ENCODE peak calls at places on chromosomes 7 and 10, in six cellular contexts. Q is ovary, Y is A549, C is stomach, T is tibial nerve, B is uterus. N is an unnamed sample.

GRCh38 chr10:120578123-120578522 is 121.1 kb downstream of the PLPP4 start:
- DNase-seq in Q (no peak), Y (no peak), C (no peak), T (no peak), B (no peak), N (no peak)

GRCh38 chr10:30857803-30858202 is 173.9 kb downstream of the ZNF438 start:
- DNase-seq in Q (peak), Y (no peak), C (no peak), T (peak), B (peak), N (no peak)

GRCh38 chr10:99548041-99548530 is 15.3 kb downstream of the NKX2-3 start:
- DNase-seq in Q (no peak), Y (peak), C (no peak), T (no peak), B (no peak), N (peak)

GRCh38 chr7:49294611-49295010 is 370.3 kb downstream of the CDC14C start:
- DNase-seq in Q (no peak), Y (no peak), C (no peak), T (no peak), B (no peak), N (no peak)

GRCh38 chr10:118356628-118357027 is 14.5 kb upstream of the FAM204A start:
- DNase-seq in Q (no peak), Y (no peak), C (no peak), T (no peak), B (no peak), N (no peak)

GRCh38 chr10:108204528-108205313 is 1040.2 kb upstream of the SORCS1 start:
- DNase-seq in Q (no peak), Y (no peak), C (no peak), T (no peak), B (no peak), N (peak)

GRCh38 chr7:81810448-81811155 is 40.8 kb upstream of the HGF start:
- DNase-seq in Q (no peak), Y (no peak), C (no peak), T (peak), B (no peak), N (no peak)

GRCh38 chr7:120794100-120794729 is 63.7 kb downstream of the TSPAN12 start:
- DNase-seq in Q (no peak), Y (no peak), C (no peak), T (no peak), B (no peak), N (no peak)

GRCh38 chr7:2213551-2214215 is 19.1 kb downstream of the MAD1L1 start:
- DNase-seq in Q (no peak), Y (no peak), C (no peak), T (no peak), B (no peak), N (no peak)

GRCh38 chr10:98029149-98030092 is 1.0 kb downstream of the CRTAC1 start:
- DNase-seq in Q (no peak), Y (no peak), C (no peak), T (no peak), B (no peak), N (no peak)

GRCh38 chr10:76881477-76882220 is 756.0 kb downstream of the KCNMA1 start:
- DNase-seq in Q (no peak), Y (no peak), C (no peak), T (no peak), B (no peak), N (no peak)

GRCh38 chr10:11499425-11500071 is 111.9 kb downstream of the USP6NL start:
- DNase-seq in Q (no peak), Y (no peak), C (no peak), T (no peak), B (no peak), N (peak)

GRCh38 chr7:47726047-47726726 is 144.3 kb upstream of the TNS3 start:
- DNase-seq in Q (no peak), Y (no peak), C (peak), T (no peak), B (no peak), N (no peak)

GRCh38 chr10:44437837-44438752 is 53.2 kb upstream of the CXCL12 start:
- DNase-seq in Q (no peak), Y (no peak), C (no peak), T (no peak), B (no peak), N (no peak)

GRCh38 chr10:101859530-101859929 is 15.9 kb upstream of the KCNIP2 start:
- DNase-seq in Q (no peak), Y (no peak), C (no peak), T (no peak), B (no peak), N (no peak)

GRCh38 chr10:49527850-49528249 is 11.1 kb downstream of the ERCC6 start:
- DNase-seq in Q (no peak), Y (no peak), C (no peak), T (no peak), B (no peak), N (no peak)

GRCh38 chr10:14296081-14296709 is 34.5 kb downstream of the FRMD4A start:
- DNase-seq in Q (no peak), Y (no peak), C (peak), T (no peak), B (no peak), N (no peak)

GRCh38 chr10:103837370-103838094 is 17.8 kb downstream of the SH3PXD2A start:
- DNase-seq in Q (no peak), Y (no peak), C (no peak), T (no peak), B (no peak), N (no peak)

GRCh38 chr10:32307609-32308008 is 39.3 kb downstream of the EPC1 start:
- DNase-seq in Q (no peak), Y (no peak), C (no peak), T (no peak), B (no peak), N (no peak)

GRCh38 chr10:103168436-103168835 is 24.6 kb downstream of the NT5C2 start:
- DNase-seq in Q (no peak), Y (no peak), C (no peak), T (no peak), B (no peak), N (no peak)

GRCh38 chr7:68699090-68699711 is 899.1 kb upstream of the AUTS2 start:
- DNase-seq in Q (no peak), Y (peak), C (no peak), T (no peak), B (no peak), N (no peak)

GRCh38 chr10:4053940-4054339 is 268.9 kb upstream of the KLF6 start:
- DNase-seq in Q (no peak), Y (no peak), C (no peak), T (no peak), B (no peak), N (no peak)

GRCh38 chr7:103985565-103986126 is 3.8 kb downstream of the RELN start:
- DNase-seq in Q (no peak), Y (no peak), C (no peak), T (no peak), B (no peak), N (no peak)

GRCh38 chr10:124875596-124875995 is 66.3 kb upstream of the ZRANB1 start:
- DNase-seq in Q (no peak), Y (no peak), C (no peak), T (no peak), B (no peak), N (no peak)

GRCh38 chr7:135159359-135160087 is 11.0 kb downstream of the CYREN start:
- DNase-seq in Q (no peak), Y (no peak), C (no peak), T (no peak), B (no peak), N (no peak)

GRCh38 chr7:135162382-135163001 is 8.0 kb downstream of the CYREN start:
- DNase-seq in Q (no peak), Y (no peak), C (no peak), T (no peak), B (no peak), N (peak)

GRCh38 chr7:135160098-135160857 is 10.2 kb downstream of the CYREN start:
- DNase-seq in Q (no peak), Y (no peak), C (no peak), T (no peak), B (no peak), N (peak)

GRCh38 chr7:135160858-135161653 is 9.5 kb downstream of the CYREN start:
- DNase-seq in Q (no peak), Y (no peak), C (no peak), T (no peak), B (no peak), N (peak)

GRCh38 chr7:135161669-135162068 is 8.8 kb downstream of the CYREN start:
- DNase-seq in Q (no peak), Y (no peak), C (no peak), T (no peak), B (no peak), N (no peak)
- TF ChIP-seq POLR2A in Q (no peak), Y (no peak), C (no peak), T (no peak), B (no peak), N (no peak)

DNA sequence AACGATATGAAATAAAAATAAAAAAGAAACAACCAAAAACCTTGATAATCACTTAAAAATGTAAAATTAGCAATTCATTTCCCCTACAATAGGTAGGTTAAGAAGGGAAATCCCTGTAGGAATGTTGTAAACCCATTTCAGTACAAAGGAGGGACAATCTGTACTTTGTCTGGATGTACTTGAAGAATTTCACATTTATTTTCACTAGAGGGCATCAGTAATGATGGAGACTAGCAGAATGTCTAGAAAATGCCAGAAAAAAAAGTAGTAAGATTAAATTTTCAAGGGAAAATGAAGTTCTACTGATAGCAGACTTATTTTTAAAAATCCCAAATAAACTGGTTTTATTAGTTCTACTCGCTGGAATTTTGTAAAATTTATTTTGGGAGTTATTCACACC is 209.0 kb upstream of the FZD1 start:
- DNase-seq in Q (no peak), Y (no peak), C (no peak), T (no peak), B (no peak), N (no peak)
- TF ChIP-seq POLR2A in Q (no peak), Y (no peak), C (no peak), T (no peak), B (no peak), N (no peak)

GRCh38 chr7:152762056-152762455 is 2.5 kb downstream of the ACTR3B start:
- DNase-seq in Q (no peak), Y (no peak), C (no peak), T (no peak), B (no peak), N (no peak)
- TF ChIP-seq POLR2A in Q (no peak), Y (no peak), C (no peak), T (no peak), B (no peak), N (no peak)

DNA sequence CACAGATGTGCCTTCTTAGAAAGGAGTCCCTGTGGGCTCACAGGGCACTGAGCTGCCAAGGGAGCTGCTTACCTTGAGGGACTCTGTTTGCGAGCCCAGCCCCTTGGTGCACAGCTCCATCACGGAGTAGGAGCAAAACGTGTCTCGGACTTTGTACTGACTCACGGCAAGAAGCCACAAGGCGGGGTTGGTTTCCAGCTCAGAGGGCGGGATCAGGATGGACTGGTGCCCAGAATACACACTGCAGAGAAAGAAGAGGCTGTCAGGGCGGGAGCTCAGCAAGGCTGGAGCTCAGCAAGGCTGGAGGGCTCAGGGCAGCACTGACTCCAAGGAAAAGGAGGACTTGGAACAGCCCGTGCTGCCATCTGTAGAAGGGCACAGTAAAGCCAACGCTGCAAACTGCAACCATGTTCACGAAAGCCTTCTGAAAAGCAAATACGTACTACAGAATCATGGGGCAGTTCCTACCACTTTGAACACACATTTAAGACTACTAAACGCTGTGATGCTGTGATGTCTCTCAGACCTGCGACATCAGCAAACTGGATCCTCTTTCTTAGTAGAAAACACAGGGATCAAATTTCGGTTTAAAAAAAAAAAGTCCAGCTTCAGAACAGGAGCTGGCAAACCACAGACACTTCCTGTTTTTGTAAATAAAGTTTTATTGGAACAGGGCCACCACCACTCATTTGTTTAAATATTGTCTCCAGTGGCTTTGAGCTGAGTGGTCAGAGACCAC is 194.3 kb downstream of the ZMYND11 start:
- DNase-seq in Q (peak), Y (peak), C (peak), T (peak), B (peak), N (no peak)
- TF ChIP-seq POLR2A in Q (no peak), Y (peak), C (no peak), T (peak), B (no peak), N (no peak)

GRCh38 chr7:44971991-44972441 is 6.8 kb downstream of the MYO1G start:
- DNase-seq in Q (no peak), Y (no peak), C (no peak), T (no peak), B (no peak), N (no peak)
- TF ChIP-seq POLR2A in Q (no peak), Y (no peak), C (no peak), T (no peak), B (no peak), N (no peak)

DNA sequence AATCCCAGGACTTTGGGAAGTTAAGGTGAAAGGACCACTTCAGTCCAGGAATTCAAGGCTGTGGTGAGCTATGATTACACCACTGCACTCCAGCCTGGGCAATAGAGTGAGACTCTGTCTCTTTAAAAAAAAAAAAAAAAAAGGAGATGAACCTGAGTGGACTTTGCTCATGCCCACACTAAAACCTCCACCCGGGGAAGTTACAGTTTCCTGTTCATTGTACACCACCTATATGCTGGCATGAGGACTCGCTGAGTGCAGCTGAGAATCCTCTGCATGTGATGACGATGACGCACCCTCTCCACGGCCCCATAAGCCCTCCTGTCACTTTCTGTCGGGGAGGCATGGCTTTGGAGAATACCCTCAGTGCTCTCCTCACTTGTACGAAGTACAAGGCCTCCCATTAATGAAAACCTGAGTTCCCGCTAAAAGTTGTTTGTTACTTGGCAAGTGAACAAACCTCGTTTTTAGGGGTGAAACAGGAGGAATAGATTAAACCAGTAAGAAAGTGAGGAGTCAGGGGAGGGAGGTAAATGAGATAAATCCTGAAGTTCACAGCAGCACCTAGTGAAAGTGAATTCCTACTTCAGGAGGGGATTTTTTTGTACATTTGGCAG is 15.9 kb downstream of the TMEM176B start:
- DNase-seq in Q (no peak), Y (no peak), C (peak), T (no peak), B (no peak), N (no peak)
- TF ChIP-seq POLR2A in Q (no peak), Y (no peak), C (no peak), T (no peak), B (no peak), N (no peak)

GRCh38 chr7:128455556-128456254 is at the start of gene HILPDA:
- DNase-seq in Q (peak), Y (peak), C (peak), T (peak), B (peak), N (peak)
- TF ChIP-seq POLR2A in Q (peak), Y (peak), C (peak), T (peak), B (peak), N (peak)

GRCh38 chr7:140061607-140061930 is 1.2 kb downstream of the PARP12 start:
- DNase-seq in Q (no peak), Y (no peak), C (no peak), T (no peak), B (no peak), N (no peak)

GRCh38 chr7:140060243-140060630 is 2.5 kb downstream of the PARP12 start:
- DNase-seq in Q (no peak), Y (no peak), C (no peak), T (no peak), B (no peak), N (peak)

GRCh38 chr7:140062118-140062527 is 628 bp downstream of the PARP12 start:
- DNase-seq in Q (peak), Y (no peak), C (no peak), T (no peak), B (no peak), N (peak)

GRCh38 chr7:140060788-140061606 is 1.8 kb downstream of the PARP12 start:
- DNase-seq in Q (peak), Y (no peak), C (peak), T (peak), B (peak), N (peak)

DNA sequence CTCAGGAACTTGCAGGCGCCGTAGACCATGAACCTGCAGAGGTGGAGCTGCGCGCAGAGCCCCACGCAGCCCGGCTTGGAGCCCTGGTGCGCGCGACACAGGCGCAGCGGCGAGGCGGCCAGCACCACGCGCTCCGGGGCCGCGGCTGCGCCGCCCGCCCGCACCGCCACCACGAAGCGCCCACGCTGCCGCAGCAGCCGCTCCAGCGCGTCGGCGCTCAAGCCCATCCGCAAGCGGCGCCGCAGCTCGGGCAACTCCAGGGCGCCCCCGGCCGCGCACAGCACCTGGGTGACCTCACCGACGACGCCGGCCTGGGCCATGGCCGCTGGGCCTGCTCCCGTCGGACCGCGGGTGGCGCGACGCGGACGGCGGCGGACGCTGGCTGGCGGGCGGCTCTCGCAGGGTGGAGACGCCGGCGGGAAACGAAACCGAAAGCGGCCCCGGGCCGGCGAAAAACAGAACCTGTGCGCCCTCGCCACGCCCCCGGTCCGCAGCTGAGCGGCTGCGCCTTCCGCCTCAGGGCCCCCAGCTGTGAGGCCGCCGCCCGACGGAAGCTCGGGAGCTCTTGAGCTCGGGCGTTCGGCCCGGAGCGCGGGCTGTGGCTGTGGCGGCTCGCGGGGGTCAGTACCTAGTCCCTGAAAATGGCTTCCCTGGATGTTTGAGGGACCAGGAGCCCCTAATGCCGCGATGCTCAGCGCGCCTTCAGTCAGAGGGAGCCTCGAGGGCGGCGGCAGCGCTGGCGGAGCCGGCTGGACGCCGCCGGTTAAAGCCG is at the start of gene PARP12:
- DNase-seq in Q (peak), Y (peak), C (peak), T (peak), B (peak), N (peak)
- TF ChIP-seq POLR2A in Q (no peak), Y (peak), C (no peak), T (peak), B (peak), N (peak)

DNA sequence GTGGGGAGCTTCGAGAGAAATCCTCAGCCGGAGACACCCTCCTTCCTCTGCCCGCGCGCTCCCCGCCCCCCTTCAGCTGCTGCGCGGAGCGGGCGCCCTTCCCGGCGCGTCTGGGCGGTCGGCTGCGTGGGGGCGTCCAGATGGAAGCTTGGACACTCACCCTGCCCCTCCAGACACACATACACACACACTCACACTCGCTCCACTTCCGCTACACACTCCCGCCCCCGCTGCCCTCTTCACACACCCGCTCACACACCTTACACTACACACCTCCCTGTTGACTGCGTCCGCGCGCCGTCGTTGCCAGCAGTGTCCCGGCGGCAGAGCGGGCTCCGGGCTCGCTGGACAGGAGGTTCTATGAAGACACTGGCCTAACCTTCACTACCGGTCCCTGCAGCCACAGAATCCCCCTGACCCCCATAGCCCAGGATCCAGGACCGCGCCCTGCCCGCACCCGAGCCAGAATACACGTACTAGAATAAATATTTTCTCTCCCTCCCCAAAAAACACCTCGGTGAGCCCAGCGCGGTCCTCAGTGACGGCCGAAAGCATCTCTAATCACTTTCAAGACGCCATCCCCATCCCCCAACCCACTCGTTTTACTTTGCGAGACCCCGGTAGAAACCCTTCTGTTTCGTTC is 1.1 kb upstream of the EGR2 start:
- DNase-seq in Q (peak), Y (no peak), C (no peak), T (peak), B (peak), N (peak)
- TF ChIP-seq POLR2A in Q (no peak), Y (no peak), C (no peak), T (no peak), B (no peak), N (no peak)

N was measured in erythroblast.